ENCODE peak calls at places on chromosomes 1 and 21, in ten cellular contexts. One of them, this sample, is unnamed.

GRCh38 chr1:170664828-170665617 is 1.1 kb downstream of the PRRX1 start:
- DNase-seq in NCI-H1105: peak
- DNase-seq in Jurkat, Clone E6-1: no peak
- DNase-seq in activated CD4-positive, alpha-beta T cell treated with anti-CD3 and anti-CD28 coated beads for 48 hours: peak
- DNase-seq in GM12892: no peak
- DNase-seq in stimulated activated CD4-positive, alpha-beta T cell treated with anti-CD3 and anti-CD28 coated beads, Interleukin-2, amount 100 ng/mL, for 48 hours: no peak
- DNase-seq in glomerular endothelial cell: no peak
- DNase-seq in erythroblast: no peak
- DNase-seq in stimulated activated naive B cell treated with anti-CD40 and anti-IgM and Interleukin-4, amounts not matched to agents 10 μg/mL and 1 μg/mL and 100 μg/mL, for 72 hours: no peak
- DNase-seq in T-helper 17 cell: no peak
- DNase-seq in this sample: no peak

GRCh38 chr1:77757616-77758015 is 2.0 kb downstream of the USP33 start:
- DNase-seq in Jurkat, Clone E6-1: no peak
- DNase-seq in stimulated activated naive B cell treated with anti-CD40 and anti-IgM and Interleukin-4, amounts not matched to agents 10 μg/mL and 1 μg/mL and 100 μg/mL, for 72 hours: no peak
- DNase-seq in glomerular endothelial cell: no peak
- DNase-seq in activated CD4-positive, alpha-beta T cell treated with anti-CD3 and anti-CD28 coated beads for 48 hours: no peak
- DNase-seq in T-helper 17 cell: no peak
- DNase-seq in GM12892: no peak
- DNase-seq in NCI-H1105: no peak
- DNase-seq in stimulated activated CD4-positive, alpha-beta T cell treated with anti-CD3 and anti-CD28 coated beads, Interleukin-2, amount 100 ng/mL, for 48 hours: no peak
- DNase-seq in erythroblast: no peak
- DNase-seq in this sample: no peak

GRCh38 chr1:75908717-75909152 is 23.5 kb downstream of the ASB17 start:
- DNase-seq in glomerular endothelial cell: peak
- DNase-seq in activated CD4-positive, alpha-beta T cell treated with anti-CD3 and anti-CD28 coated beads for 48 hours: no peak
- DNase-seq in T-helper 17 cell: no peak
- DNase-seq in erythroblast: no peak
- DNase-seq in NCI-H1105: no peak
- DNase-seq in stimulated activated naive B cell treated with anti-CD40 and anti-IgM and Interleukin-4, amounts not matched to agents 10 μg/mL and 1 μg/mL and 100 μg/mL, for 72 hours: no peak
- DNase-seq in GM12892: no peak
- DNase-seq in stimulated activated CD4-positive, alpha-beta T cell treated with anti-CD3 and anti-CD28 coated beads, Interleukin-2, amount 100 ng/mL, for 48 hours: no peak
- DNase-seq in Jurkat, Clone E6-1: peak
- DNase-seq in this sample: no peak

GRCh38 chr1:151802372-151802771 is 2.8 kb downstream of the LINGO4 start:
- DNase-seq in NCI-H1105: no peak
- DNase-seq in Jurkat, Clone E6-1: no peak
- DNase-seq in stimulated activated naive B cell treated with anti-CD40 and anti-IgM and Interleukin-4, amounts not matched to agents 10 μg/mL and 1 μg/mL and 100 μg/mL, for 72 hours: no peak
- DNase-seq in T-helper 17 cell: no peak
- DNase-seq in glomerular endothelial cell: no peak
- DNase-seq in activated CD4-positive, alpha-beta T cell treated with anti-CD3 and anti-CD28 coated beads for 48 hours: no peak
- DNase-seq in stimulated activated CD4-positive, alpha-beta T cell treated with anti-CD3 and anti-CD28 coated beads, Interleukin-2, amount 100 ng/mL, for 48 hours: no peak
- DNase-seq in erythroblast: no peak
- DNase-seq in GM12892: no peak
- DNase-seq in this sample: no peak

GRCh38 chr1:107895403-107896181 is 69.4 kb downstream of the VAV3 start:
- DNase-seq in glomerular endothelial cell: no peak
- DNase-seq in GM12892: no peak
- DNase-seq in T-helper 17 cell: no peak
- DNase-seq in stimulated activated CD4-positive, alpha-beta T cell treated with anti-CD3 and anti-CD28 coated beads, Interleukin-2, amount 100 ng/mL, for 48 hours: no peak
- DNase-seq in stimulated activated naive B cell treated with anti-CD40 and anti-IgM and Interleukin-4, amounts not matched to agents 10 μg/mL and 1 μg/mL and 100 μg/mL, for 72 hours: no peak
- DNase-seq in activated CD4-positive, alpha-beta T cell treated with anti-CD3 and anti-CD28 coated beads for 48 hours: peak
- DNase-seq in NCI-H1105: no peak
- DNase-seq in erythroblast: no peak
- DNase-seq in Jurkat, Clone E6-1: no peak
- DNase-seq in this sample: no peak

GRCh38 chr1:210373878-210374599 is 45.3 kb downstream of the HHAT start:
- DNase-seq in glomerular endothelial cell: peak
- DNase-seq in stimulated activated naive B cell treated with anti-CD40 and anti-IgM and Interleukin-4, amounts not matched to agents 10 μg/mL and 1 μg/mL and 100 μg/mL, for 72 hours: peak
- DNase-seq in erythroblast: peak
- DNase-seq in stimulated activated CD4-positive, alpha-beta T cell treated with anti-CD3 and anti-CD28 coated beads, Interleukin-2, amount 100 ng/mL, for 48 hours: peak
- DNase-seq in activated CD4-positive, alpha-beta T cell treated with anti-CD3 and anti-CD28 coated beads for 48 hours: peak
- DNase-seq in Jurkat, Clone E6-1: peak
- DNase-seq in GM12892: no peak
- DNase-seq in NCI-H1105: no peak
- DNase-seq in T-helper 17 cell: peak
- DNase-seq in this sample: peak

GRCh38 chr1:23916209-23917131 is 3.3 kb upstream of the CNR2 start:
- DNase-seq in GM12892: peak
- DNase-seq in glomerular endothelial cell: no peak
- DNase-seq in NCI-H1105: no peak
- DNase-seq in Jurkat, Clone E6-1: peak
- DNase-seq in erythroblast: no peak
- DNase-seq in stimulated activated CD4-positive, alpha-beta T cell treated with anti-CD3 and anti-CD28 coated beads, Interleukin-2, amount 100 ng/mL, for 48 hours: peak
- DNase-seq in stimulated activated naive B cell treated with anti-CD40 and anti-IgM and Interleukin-4, amounts not matched to agents 10 μg/mL and 1 μg/mL and 100 μg/mL, for 72 hours: peak
- DNase-seq in T-helper 17 cell: no peak
- DNase-seq in activated CD4-positive, alpha-beta T cell treated with anti-CD3 and anti-CD28 coated beads for 48 hours: peak
- DNase-seq in this sample: peak

GRCh38 chr1:42210421-42211133 is 46.0 kb upstream of the GUCA2A start:
- DNase-seq in NCI-H1105: no peak
- DNase-seq in stimulated activated naive B cell treated with anti-CD40 and anti-IgM and Interleukin-4, amounts not matched to agents 10 μg/mL and 1 μg/mL and 100 μg/mL, for 72 hours: no peak
- DNase-seq in T-helper 17 cell: no peak
- DNase-seq in glomerular endothelial cell: no peak
- DNase-seq in erythroblast: no peak
- DNase-seq in activated CD4-positive, alpha-beta T cell treated with anti-CD3 and anti-CD28 coated beads for 48 hours: no peak
- DNase-seq in stimulated activated CD4-positive, alpha-beta T cell treated with anti-CD3 and anti-CD28 coated beads, Interleukin-2, amount 100 ng/mL, for 48 hours: no peak
- DNase-seq in GM12892: no peak
- DNase-seq in Jurkat, Clone E6-1: no peak
- DNase-seq in this sample: no peak

GRCh38 chr1:160711528-160712311 is at the start of gene CD48:
- DNase-seq in GM12892: no peak
- DNase-seq in activated CD4-positive, alpha-beta T cell treated with anti-CD3 and anti-CD28 coated beads for 48 hours: peak
- DNase-seq in NCI-H1105: no peak
- DNase-seq in glomerular endothelial cell: no peak
- DNase-seq in stimulated activated naive B cell treated with anti-CD40 and anti-IgM and Interleukin-4, amounts not matched to agents 10 μg/mL and 1 μg/mL and 100 μg/mL, for 72 hours: peak
- DNase-seq in stimulated activated CD4-positive, alpha-beta T cell treated with anti-CD3 and anti-CD28 coated beads, Interleukin-2, amount 100 ng/mL, for 48 hours: no peak
- DNase-seq in Jurkat, Clone E6-1: peak
- DNase-seq in T-helper 17 cell: peak
- DNase-seq in erythroblast: no peak
- DNase-seq in this sample: no peak

GRCh38 chr1:232880354-232880753 is 70.1 kb upstream of the NTPCR start:
- DNase-seq in stimulated activated CD4-positive, alpha-beta T cell treated with anti-CD3 and anti-CD28 coated beads, Interleukin-2, amount 100 ng/mL, for 48 hours: no peak
- DNase-seq in activated CD4-positive, alpha-beta T cell treated with anti-CD3 and anti-CD28 coated beads for 48 hours: peak
- DNase-seq in GM12892: no peak
- DNase-seq in glomerular endothelial cell: no peak
- DNase-seq in T-helper 17 cell: no peak
- DNase-seq in stimulated activated naive B cell treated with anti-CD40 and anti-IgM and Interleukin-4, amounts not matched to agents 10 μg/mL and 1 μg/mL and 100 μg/mL, for 72 hours: no peak
- DNase-seq in NCI-H1105: no peak
- DNase-seq in erythroblast: peak
- DNase-seq in Jurkat, Clone E6-1: no peak
- DNase-seq in this sample: peak

GRCh38 chr1:21335750-21336168 is 45.5 kb upstream of the ECE1 start:
- DNase-seq in activated CD4-positive, alpha-beta T cell treated with anti-CD3 and anti-CD28 coated beads for 48 hours: no peak
- DNase-seq in T-helper 17 cell: no peak
- DNase-seq in glomerular endothelial cell: no peak
- DNase-seq in NCI-H1105: peak
- DNase-seq in stimulated activated CD4-positive, alpha-beta T cell treated with anti-CD3 and anti-CD28 coated beads, Interleukin-2, amount 100 ng/mL, for 48 hours: no peak
- DNase-seq in GM12892: no peak
- DNase-seq in Jurkat, Clone E6-1: no peak
- DNase-seq in erythroblast: no peak
- DNase-seq in stimulated activated naive B cell treated with anti-CD40 and anti-IgM and Interleukin-4, amounts not matched to agents 10 μg/mL and 1 μg/mL and 100 μg/mL, for 72 hours: no peak
- DNase-seq in this sample: no peak

GRCh38 chr1:53712276-53712675 is 26.7 kb downstream of the GLIS1 start:
- DNase-seq in GM12892: no peak
- DNase-seq in stimulated activated naive B cell treated with anti-CD40 and anti-IgM and Interleukin-4, amounts not matched to agents 10 μg/mL and 1 μg/mL and 100 μg/mL, for 72 hours: no peak
- DNase-seq in Jurkat, Clone E6-1: no peak
- DNase-seq in glomerular endothelial cell: no peak
- DNase-seq in NCI-H1105: no peak
- DNase-seq in activated CD4-positive, alpha-beta T cell treated with anti-CD3 and anti-CD28 coated beads for 48 hours: no peak
- DNase-seq in T-helper 17 cell: no peak
- DNase-seq in stimulated activated CD4-positive, alpha-beta T cell treated with anti-CD3 and anti-CD28 coated beads, Interleukin-2, amount 100 ng/mL, for 48 hours: no peak
- DNase-seq in erythroblast: no peak
- DNase-seq in this sample: no peak

GRCh38 chr1:107000907-107001306 is 55.6 kb upstream of the PRMT6 start:
- DNase-seq in stimulated activated CD4-positive, alpha-beta T cell treated with anti-CD3 and anti-CD28 coated beads, Interleukin-2, amount 100 ng/mL, for 48 hours: no peak
- DNase-seq in GM12892: no peak
- DNase-seq in erythroblast: no peak
- DNase-seq in stimulated activated naive B cell treated with anti-CD40 and anti-IgM and Interleukin-4, amounts not matched to agents 10 μg/mL and 1 μg/mL and 100 μg/mL, for 72 hours: no peak
- DNase-seq in glomerular endothelial cell: no peak
- DNase-seq in Jurkat, Clone E6-1: no peak
- DNase-seq in T-helper 17 cell: no peak
- DNase-seq in activated CD4-positive, alpha-beta T cell treated with anti-CD3 and anti-CD28 coated beads for 48 hours: no peak
- DNase-seq in NCI-H1105: no peak
- DNase-seq in this sample: no peak

GRCh38 chr1:11617741-11618140 is 36.5 kb downstream of the FBXO2 start:
- DNase-seq in T-helper 17 cell: no peak
- DNase-seq in activated CD4-positive, alpha-beta T cell treated with anti-CD3 and anti-CD28 coated beads for 48 hours: no peak
- DNase-seq in GM12892: no peak
- DNase-seq in stimulated activated naive B cell treated with anti-CD40 and anti-IgM and Interleukin-4, amounts not matched to agents 10 μg/mL and 1 μg/mL and 100 μg/mL, for 72 hours: no peak
- DNase-seq in NCI-H1105: no peak
- DNase-seq in erythroblast: no peak
- DNase-seq in stimulated activated CD4-positive, alpha-beta T cell treated with anti-CD3 and anti-CD28 coated beads, Interleukin-2, amount 100 ng/mL, for 48 hours: no peak
- DNase-seq in Jurkat, Clone E6-1: no peak
- DNase-seq in glomerular endothelial cell: no peak
- DNase-seq in this sample: no peak

GRCh38 chr21:21200103-21200938 is 202.1 kb downstream of the NCAM2 start:
- DNase-seq in NCI-H1105: no peak
- DNase-seq in activated CD4-positive, alpha-beta T cell treated with anti-CD3 and anti-CD28 coated beads for 48 hours: peak
- DNase-seq in Jurkat, Clone E6-1: no peak
- DNase-seq in stimulated activated naive B cell treated with anti-CD40 and anti-IgM and Interleukin-4, amounts not matched to agents 10 μg/mL and 1 μg/mL and 100 μg/mL, for 72 hours: no peak
- DNase-seq in glomerular endothelial cell: peak
- DNase-seq in T-helper 17 cell: no peak
- DNase-seq in stimulated activated CD4-positive, alpha-beta T cell treated with anti-CD3 and anti-CD28 coated beads, Interleukin-2, amount 100 ng/mL, for 48 hours: no peak
- DNase-seq in erythroblast: peak
- DNase-seq in GM12892: no peak
- DNase-seq in this sample: peak

GRCh38 chr1:61951731-61952585 is 209.7 kb downstream of the PATJ start:
- DNase-seq in stimulated activated naive B cell treated with anti-CD40 and anti-IgM and Interleukin-4, amounts not matched to agents 10 μg/mL and 1 μg/mL and 100 μg/mL, for 72 hours: no peak
- DNase-seq in glomerular endothelial cell: no peak
- DNase-seq in activated CD4-positive, alpha-beta T cell treated with anti-CD3 and anti-CD28 coated beads for 48 hours: no peak
- DNase-seq in NCI-H1105: peak
- DNase-seq in T-helper 17 cell: no peak
- DNase-seq in stimulated activated CD4-positive, alpha-beta T cell treated with anti-CD3 and anti-CD28 coated beads, Interleukin-2, amount 100 ng/mL, for 48 hours: no peak
- DNase-seq in Jurkat, Clone E6-1: no peak
- DNase-seq in GM12892: no peak
- DNase-seq in erythroblast: no peak
- DNase-seq in this sample: no peak

GRCh38 chr21:16082038-16082816 is 352.4 kb downstream of the USP25 start:
- DNase-seq in stimulated activated naive B cell treated with anti-CD40 and anti-IgM and Interleukin-4, amounts not matched to agents 10 μg/mL and 1 μg/mL and 100 μg/mL, for 72 hours: no peak
- DNase-seq in glomerular endothelial cell: peak
- DNase-seq in GM12892: no peak
- DNase-seq in erythroblast: peak
- DNase-seq in T-helper 17 cell: no peak
- DNase-seq in Jurkat, Clone E6-1: peak
- DNase-seq in stimulated activated CD4-positive, alpha-beta T cell treated with anti-CD3 and anti-CD28 coated beads, Interleukin-2, amount 100 ng/mL, for 48 hours: no peak
- DNase-seq in NCI-H1105: peak
- DNase-seq in activated CD4-positive, alpha-beta T cell treated with anti-CD3 and anti-CD28 coated beads for 48 hours: no peak
- DNase-seq in this sample: no peak

GRCh38 chr1:28848408-28848807 is 36.4 kb downstream of the OPRD1 start:
- DNase-seq in erythroblast: no peak
- DNase-seq in NCI-H1105: no peak
- DNase-seq in activated CD4-positive, alpha-beta T cell treated with anti-CD3 and anti-CD28 coated beads for 48 hours: no peak
- DNase-seq in stimulated activated CD4-positive, alpha-beta T cell treated with anti-CD3 and anti-CD28 coated beads, Interleukin-2, amount 100 ng/mL, for 48 hours: no peak
- DNase-seq in Jurkat, Clone E6-1: no peak
- DNase-seq in T-helper 17 cell: no peak
- DNase-seq in glomerular endothelial cell: no peak
- DNase-seq in GM12892: no peak
- DNase-seq in stimulated activated naive B cell treated with anti-CD40 and anti-IgM and Interleukin-4, amounts not matched to agents 10 μg/mL and 1 μg/mL and 100 μg/mL, for 72 hours: no peak
- DNase-seq in this sample: no peak

GRCh38 chr1:113917400-113918082 is 11.6 kb upstream of the HIPK1 start:
- DNase-seq in glomerular endothelial cell: no peak
- DNase-seq in activated CD4-positive, alpha-beta T cell treated with anti-CD3 and anti-CD28 coated beads for 48 hours: no peak
- DNase-seq in T-helper 17 cell: no peak
- DNase-seq in stimulated activated naive B cell treated with anti-CD40 and anti-IgM and Interleukin-4, amounts not matched to agents 10 μg/mL and 1 μg/mL and 100 μg/mL, for 72 hours: no peak
- DNase-seq in NCI-H1105: no peak
- DNase-seq in stimulated activated CD4-positive, alpha-beta T cell treated with anti-CD3 and anti-CD28 coated beads, Interleukin-2, amount 100 ng/mL, for 48 hours: no peak
- DNase-seq in erythroblast: peak
- DNase-seq in Jurkat, Clone E6-1: no peak
- DNase-seq in GM12892: no peak
- DNase-seq in this sample: no peak

GRCh38 chr1:182143825-182144661 is 82.5 kb upstream of the ZNF648 start:
- DNase-seq in T-helper 17 cell: no peak
- DNase-seq in GM12892: no peak
- DNase-seq in Jurkat, Clone E6-1: no peak
- DNase-seq in erythroblast: peak
- DNase-seq in NCI-H1105: no peak
- DNase-seq in stimulated activated naive B cell treated with anti-CD40 and anti-IgM and Interleukin-4, amounts not matched to agents 10 μg/mL and 1 μg/mL and 100 μg/mL, for 72 hours: no peak
- DNase-seq in stimulated activated CD4-positive, alpha-beta T cell treated with anti-CD3 and anti-CD28 coated beads, Interleukin-2, amount 100 ng/mL, for 48 hours: no peak
- DNase-seq in activated CD4-positive, alpha-beta T cell treated with anti-CD3 and anti-CD28 coated beads for 48 hours: no peak
- DNase-seq in glomerular endothelial cell: no peak
- DNase-seq in this sample: no peak

GRCh38 chr1:200029035-200029623 is 1.6 kb downstream of the NR5A2 start:
- DNase-seq in erythroblast: peak
- DNase-seq in glomerular endothelial cell: no peak
- DNase-seq in NCI-H1105: peak
- DNase-seq in activated CD4-positive, alpha-beta T cell treated with anti-CD3 and anti-CD28 coated beads for 48 hours: no peak
- DNase-seq in stimulated activated CD4-positive, alpha-beta T cell treated with anti-CD3 and anti-CD28 coated beads, Interleukin-2, amount 100 ng/mL, for 48 hours: no peak
- DNase-seq in stimulated activated naive B cell treated with anti-CD40 and anti-IgM and Interleukin-4, amounts not matched to agents 10 μg/mL and 1 μg/mL and 100 μg/mL, for 72 hours: no peak
- DNase-seq in T-helper 17 cell: no peak
- DNase-seq in GM12892: no peak
- DNase-seq in Jurkat, Clone E6-1: no peak
- DNase-seq in this sample: peak

GRCh38 chr1:118257946-118258345 is 72.9 kb upstream of the SPAG17 start:
- DNase-seq in GM12892: no peak
- DNase-seq in erythroblast: no peak
- DNase-seq in NCI-H1105: no peak
- DNase-seq in T-helper 17 cell: no peak
- DNase-seq in glomerular endothelial cell: no peak
- DNase-seq in activated CD4-positive, alpha-beta T cell treated with anti-CD3 and anti-CD28 coated beads for 48 hours: no peak
- DNase-seq in stimulated activated naive B cell treated with anti-CD40 and anti-IgM and Interleukin-4, amounts not matched to agents 10 μg/mL and 1 μg/mL and 100 μg/mL, for 72 hours: no peak
- DNase-seq in stimulated activated CD4-positive, alpha-beta T cell treated with anti-CD3 and anti-CD28 coated beads, Interleukin-2, amount 100 ng/mL, for 48 hours: no peak
- DNase-seq in Jurkat, Clone E6-1: no peak
- DNase-seq in this sample: no peak

GRCh38 chr21:44399151-44399954 is 45.9 kb downstream of the TRPM2 start:
- DNase-seq in stimulated activated CD4-positive, alpha-beta T cell treated with anti-CD3 and anti-CD28 coated beads, Interleukin-2, amount 100 ng/mL, for 48 hours: no peak
- DNase-seq in stimulated activated naive B cell treated with anti-CD40 and anti-IgM and Interleukin-4, amounts not matched to agents 10 μg/mL and 1 μg/mL and 100 μg/mL, for 72 hours: no peak
- DNase-seq in erythroblast: no peak
- DNase-seq in NCI-H1105: no peak
- DNase-seq in GM12892: no peak
- DNase-seq in glomerular endothelial cell: no peak
- DNase-seq in Jurkat, Clone E6-1: no peak
- DNase-seq in activated CD4-positive, alpha-beta T cell treated with anti-CD3 and anti-CD28 coated beads for 48 hours: no peak
- DNase-seq in T-helper 17 cell: no peak
- DNase-seq in this sample: no peak

GRCh38 chr1:71101839-71102376 is 21.1 kb upstream of the ZRANB2 start:
- DNase-seq in stimulated activated naive B cell treated with anti-CD40 and anti-IgM and Interleukin-4, amounts not matched to agents 10 μg/mL and 1 μg/mL and 100 μg/mL, for 72 hours: no peak
- DNase-seq in GM12892: no peak
- DNase-seq in erythroblast: no peak
- DNase-seq in Jurkat, Clone E6-1: no peak
- DNase-seq in stimulated activated CD4-positive, alpha-beta T cell treated with anti-CD3 and anti-CD28 coated beads, Interleukin-2, amount 100 ng/mL, for 48 hours: no peak
- DNase-seq in NCI-H1105: no peak
- DNase-seq in activated CD4-positive, alpha-beta T cell treated with anti-CD3 and anti-CD28 coated beads for 48 hours: no peak
- DNase-seq in glomerular endothelial cell: no peak
- DNase-seq in T-helper 17 cell: no peak
- DNase-seq in this sample: no peak

GRCh38 chr1:150072959-150073358 is 5.4 kb downstream of the VPS45 start:
- DNase-seq in stimulated activated CD4-positive, alpha-beta T cell treated with anti-CD3 and anti-CD28 coated beads, Interleukin-2, amount 100 ng/mL, for 48 hours: no peak
- DNase-seq in T-helper 17 cell: no peak
- DNase-seq in erythroblast: no peak
- DNase-seq in GM12892: no peak
- DNase-seq in Jurkat, Clone E6-1: peak
- DNase-seq in NCI-H1105: no peak
- DNase-seq in activated CD4-positive, alpha-beta T cell treated with anti-CD3 and anti-CD28 coated beads for 48 hours: no peak
- DNase-seq in glomerular endothelial cell: no peak
- DNase-seq in stimulated activated naive B cell treated with anti-CD40 and anti-IgM and Interleukin-4, amounts not matched to agents 10 μg/mL and 1 μg/mL and 100 μg/mL, for 72 hours: no peak
- DNase-seq in this sample: no peak

GRCh38 chr1:167344112-167344511 is 123.4 kb downstream of the POU2F1 start:
- DNase-seq in GM12892: no peak
- DNase-seq in glomerular endothelial cell: no peak
- DNase-seq in T-helper 17 cell: no peak
- DNase-seq in stimulated activated CD4-positive, alpha-beta T cell treated with anti-CD3 and anti-CD28 coated beads, Interleukin-2, amount 100 ng/mL, for 48 hours: no peak
- DNase-seq in NCI-H1105: no peak
- DNase-seq in erythroblast: no peak
- DNase-seq in Jurkat, Clone E6-1: no peak
- DNase-seq in stimulated activated naive B cell treated with anti-CD40 and anti-IgM and Interleukin-4, amounts not matched to agents 10 μg/mL and 1 μg/mL and 100 μg/mL, for 72 hours: no peak
- DNase-seq in activated CD4-positive, alpha-beta T cell treated with anti-CD3 and anti-CD28 coated beads for 48 hours: no peak
- DNase-seq in this sample: no peak

GRCh38 chr1:32780628-32781267 is 36.4 kb downstream of the YARS1 start:
- DNase-seq in glomerular endothelial cell: no peak
- DNase-seq in GM12892: no peak
- DNase-seq in NCI-H1105: no peak
- DNase-seq in activated CD4-positive, alpha-beta T cell treated with anti-CD3 and anti-CD28 coated beads for 48 hours: no peak
- DNase-seq in stimulated activated naive B cell treated with anti-CD40 and anti-IgM and Interleukin-4, amounts not matched to agents 10 μg/mL and 1 μg/mL and 100 μg/mL, for 72 hours: no peak
- DNase-seq in Jurkat, Clone E6-1: no peak
- DNase-seq in erythroblast: no peak
- DNase-seq in stimulated activated CD4-positive, alpha-beta T cell treated with anti-CD3 and anti-CD28 coated beads, Interleukin-2, amount 100 ng/mL, for 48 hours: no peak
- DNase-seq in T-helper 17 cell: no peak
- DNase-seq in this sample: no peak